ENCODE peak calls at places on chromosome 9, in four cellular contexts. M is H9, W is H1, O is IMR-90. A is an unnamed sample. For H3K27me3, the result is how much of the 10 kb centered on the place peaks cover.

GRCh38 chr9:89984214-89984613 is 379.4 kb downstream of the GADD45G start:
- DNase-seq in M (no peak), W (no peak), O (peak), A (no peak)

GRCh38 chr9:113953541-113953940 is 77.4 kb downstream of the ZNF618 start:
- DNase-seq in M (no peak), W (no peak), O (peak), A (no peak)

GRCh38 chr9:133771486-133772482 is 33.6 kb upstream of the SARDH start:
- DNase-seq in M (peak), W (no peak), O (no peak), A (no peak)

GRCh38 chr9:99373912-99374311 is 151.8 kb downstream of the SEC61B start:
- DNase-seq in M (no peak), W (no peak), O (no peak), A (no peak)

GRCh38 chr9:34589656-34590375 is at the start of gene CNTFR:
- DNase-seq in M (no peak), W (no peak), O (no peak), A (no peak)

GRCh38 chr9:23674016-23674585 is 151.9 kb downstream of the ELAVL2 start:
- DNase-seq in M (no peak), W (no peak), O (no peak), A (no peak)

GRCh38 chr9:137445275-137445807 is 4.2 kb upstream of the ENTPD8 start:
- DNase-seq in M (peak), W (peak), O (peak), A (peak)

GRCh38 chr9:70614786-70615565 is 200.5 kb upstream of the KLF9 start:
- DNase-seq in M (no peak), W (no peak), O (no peak), A (no peak)

GRCh38 chr9:36995927-36996471 is 38.1 kb downstream of the PAX5 start:
- DNase-seq in M (peak), W (peak), O (peak), A (peak)

GRCh38 chr9:95753762-95754465 is 121.6 kb upstream of the ERCC6L2 start:
- DNase-seq in M (no peak), W (no peak), O (no peak), A (no peak)

GRCh38 chr9:28584542-28584941 is 1011.3 kb upstream of the C9orf72 start:
- DNase-seq in M (no peak), W (no peak), O (no peak), A (no peak)

GRCh38 chr9:38343037-38343436 is 49.5 kb upstream of the ALDH1B1 start:
- DNase-seq in M (no peak), W (peak), O (no peak), A (no peak)

GRCh38 chr9:36029202-36029601 is 7.5 kb upstream of the RECK start:
- DNase-seq in M (no peak), W (no peak), O (no peak), A (no peak)

GRCh38 chr9:83708515-83709158 is 879 bp upstream of the UBQLN1 start:
- DNase-seq in M (peak), W (peak), O (peak), A (peak)

GRCh38 chr9:755454-756381 is 85.8 kb upstream of the DMRT1 start:
- DNase-seq in M (no peak), W (peak), O (peak), A (peak)

GRCh38 chr9:116589392-116590354 is 97.4 kb upstream of the TRIM32 start:
- DNase-seq in M (peak), W (peak), O (peak), A (peak)

GRCh38 chr9:34070601-34071340 is 22.1 kb upstream of the UBAP2 start:
- DNase-seq in M (no peak), W (no peak), O (peak), A (no peak)

GRCh38 chr9:119370816-119371215 is 1.6 kb upstream of the BRINP1 start:
- DNase-seq in M (peak), W (peak), O (peak), A (peak)

GRCh38 chr9:94881454-94881853 is 155.0 kb downstream of the AOPEP start:
- DNase-seq in M (no peak), W (no peak), O (no peak), A (no peak)

GRCh38 chr9:130940023-130940549 is 1.0 kb upstream of the FIBCD1 start:
- DNase-seq in M (peak), W (peak), O (no peak), A (no peak)

GRCh38 chr9:112665347-112665746 is 52.6 kb downstream of the INIP start:
- DNase-seq in M (no peak), W (no peak), O (peak), A (peak)

GRCh38 chr9:112669326-112669725 is 48.6 kb downstream of the INIP start:
- DNase-seq in M (no peak), W (no peak), O (no peak), A (no peak)

GRCh38 chr9:112664541-112664940 is 53.4 kb downstream of the INIP start:
- DNase-seq in M (no peak), W (no peak), O (no peak), A (no peak)

GRCh38 chr9:112659906-112660305 is 58.0 kb downstream of the INIP start:
- DNase-seq in M (no peak), W (no peak), O (no peak), A (no peak)

GRCh38 chr9:112663681-112664080 is 54.2 kb downstream of the INIP start:
- DNase-seq in M (no peak), W (no peak), O (no peak), A (no peak)
- H3K56ac ChIP-seq in M (no peak), W (no peak), O (no peak), A (no peak)

GRCh38 chr9:126673689-126674364 is 60.1 kb downstream of the LMX1B start:
- DNase-seq in M (no peak), W (no peak), O (peak), A (no peak)
- H3K27me3 ChIP-seq in M (under half), W (under half), O (half or more), A (half or more)

GRCh38 chr9:15696979-15697378 is 144.1 kb downstream of the CCDC171 start:
- DNase-seq in M (no peak), W (no peak), O (peak), A (peak)
- H3K56ac ChIP-seq in M (no peak), W (no peak), O (no peak), A (no peak)

GRCh38 chr9:84773023-84773422 is 103.5 kb downstream of the NTRK2 start:
- DNase-seq in M (no peak), W (no peak), O (peak), A (no peak)

GRCh38 chr9:84775056-84775648 is 105.6 kb downstream of the NTRK2 start:
- DNase-seq in M (no peak), W (no peak), O (no peak), A (no peak)

DNA sequence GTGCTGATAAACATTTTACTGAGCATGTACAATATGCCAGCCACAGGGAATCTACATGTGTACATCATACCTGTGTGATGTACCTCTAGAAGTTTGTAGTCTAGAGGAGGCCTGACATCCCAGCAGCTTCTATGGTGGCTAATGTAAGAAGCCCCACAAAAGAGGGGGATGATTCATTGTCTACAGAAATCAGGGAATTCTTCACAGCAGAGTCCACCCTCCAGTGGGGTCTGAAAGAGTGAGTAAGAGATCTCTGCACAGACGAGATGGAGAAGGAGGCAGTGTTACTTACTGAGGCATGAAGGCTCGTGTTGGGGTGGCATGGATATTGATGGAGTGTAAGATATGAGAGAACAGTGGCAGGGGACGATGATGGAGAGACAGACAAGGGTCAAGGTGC is 103.0 kb downstream of the NTRK2 start:
- DNase-seq in M (no peak), W (no peak), O (peak), A (no peak)
- H3K27me3 ChIP-seq in M (under half), W (under half), O (under half), A (under half)

GRCh38 chr9:15837079-15837679 is 284.3 kb downstream of the CCDC171 start:
- DNase-seq in M (no peak), W (no peak), O (peak), A (peak)
- H3K56ac ChIP-seq in M (no peak), W (no peak), O (no peak), A (no peak)

GRCh38 chr9:105716146-105716545 is 21.8 kb downstream of the TMEM38B start:
- DNase-seq in M (no peak), W (no peak), O (no peak), A (no peak)
- H3K27me3 ChIP-seq in M (under half), W (under half), O (under half), A (under half)

GRCh38 chr9:121386442-121387175 is 16.6 kb upstream of the STOM start:
- DNase-seq in M (no peak), W (no peak), O (no peak), A (peak)
- H3K56ac ChIP-seq in M (no peak), W (no peak), O (no peak), A (no peak)

A was measured in mesendoderm.